ENCODE peak calls at places on chromosomes 5 and 9, in five cellular contexts. V is heart left ventricle, C is esophagus squamous epithelium, F is HCT116, D is breast epithelium. I is an unnamed sample. For H3K4me1, the result is how much of the 10 kb centered on the place peaks cover.

GRCh38 chr9:4786599-4786998 is 6.1 kb upstream of the RCL1 start:
- DNase-seq in V (no peak), C (no peak), F (no peak), D (no peak), I (no peak)

GRCh38 chr5:123549256-123549904 is 37.4 kb downstream of the CSNK1G3 start:
- DNase-seq in V (no peak), C (no peak), F (no peak), D (no peak), I (no peak)

GRCh38 chr9:38301376-38302106 is 91.0 kb upstream of the ALDH1B1 start:
- DNase-seq in V (no peak), C (no peak), F (no peak), D (no peak), I (no peak)

GRCh38 chr5:31196309-31196708 is 2.8 kb downstream of the CDH6 start:
- DNase-seq in V (no peak), C (no peak), F (no peak), D (no peak), I (no peak)

GRCh38 chr5:171367424-171368370 is 20.0 kb upstream of the NPM1 start:
- DNase-seq in V (no peak), C (no peak), F (no peak), D (no peak), I (no peak)

GRCh38 chr5:124986667-124987066 is 240.2 kb upstream of the ZNF608 start:
- DNase-seq in V (no peak), C (no peak), F (no peak), D (no peak), I (no peak)

GRCh38 chr5:57841671-57842375 is 359.2 kb upstream of the ACTBL2 start:
- DNase-seq in V (peak), C (no peak), F (peak), D (no peak), I (no peak)

GRCh38 chr9:128621730-128622455 is 34.8 kb downstream of the DYNC2I2 start:
- DNase-seq in V (no peak), C (no peak), F (no peak), D (no peak), I (no peak)

GRCh38 chr5:96962540-96962991 is 26.7 kb downstream of the LNPEP start:
- DNase-seq in V (no peak), C (no peak), F (no peak), D (no peak), I (no peak)

GRCh38 chr5:151212361-151212899 is 11.5 kb downstream of the CCDC69 start:
- DNase-seq in V (no peak), C (no peak), F (no peak), D (no peak), I (no peak)

GRCh38 chr5:176157656-176158055 is 80.6 kb upstream of the SIMC1 start:
- DNase-seq in V (no peak), C (no peak), F (no peak), D (no peak), I (no peak)

GRCh38 chr5:132481243-132482211 is 9.0 kb downstream of the IRF1 start:
- DNase-seq in V (no peak), C (no peak), F (no peak), D (no peak), I (no peak)

GRCh38 chr5:132479812-132480441 is 10.6 kb downstream of the IRF1 start:
- DNase-seq in V (no peak), C (no peak), F (no peak), D (no peak), I (no peak)

GRCh38 chr5:132478498-132478855 is 12.1 kb downstream of the IRF1 start:
- DNase-seq in V (no peak), C (no peak), F (no peak), D (no peak), I (no peak)

GRCh38 chr5:132479073-132479811 is 11.3 kb downstream of the IRF1 start:
- DNase-seq in V (no peak), C (no peak), F (no peak), D (no peak), I (no peak)

DNA sequence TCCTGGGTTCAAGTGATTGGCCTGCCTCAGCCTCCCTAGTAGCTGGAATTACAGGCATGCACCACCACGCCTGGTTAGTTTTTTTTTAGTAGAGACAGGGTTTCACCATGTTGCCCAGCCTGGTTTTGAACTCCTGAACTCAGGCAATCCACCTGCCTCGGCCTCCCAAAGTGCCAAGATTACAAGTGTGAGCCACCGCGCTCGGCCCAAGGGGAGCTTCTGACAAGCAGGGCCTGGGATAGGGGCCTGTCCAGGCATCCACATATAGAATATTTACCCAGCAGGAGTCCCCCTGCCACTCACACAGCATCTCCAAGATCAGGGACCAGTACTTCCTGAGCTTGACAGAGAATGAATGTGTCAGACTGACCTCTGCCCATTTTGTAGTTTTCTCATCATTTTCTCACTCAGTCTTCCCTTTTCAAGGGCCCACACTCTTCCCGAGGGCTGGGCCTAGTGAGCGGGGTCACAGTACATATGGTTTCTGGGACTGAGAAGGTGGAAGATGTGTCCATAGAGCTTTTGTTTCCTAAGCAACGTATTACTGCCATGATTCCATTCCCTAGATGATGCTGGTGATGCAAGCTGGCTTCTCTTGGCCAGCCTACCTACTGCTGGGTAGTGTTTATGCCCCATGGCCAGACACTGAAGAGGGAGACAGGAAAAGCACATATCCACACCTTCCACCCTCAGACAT is 9.9 kb downstream of the IRF1 start:
- DNase-seq in V (no peak), C (no peak), F (no peak), D (no peak), I (no peak)
- TF ChIP-seq POLR2A in V (no peak), C (no peak), F (no peak), D (no peak), I (no peak)

DNA sequence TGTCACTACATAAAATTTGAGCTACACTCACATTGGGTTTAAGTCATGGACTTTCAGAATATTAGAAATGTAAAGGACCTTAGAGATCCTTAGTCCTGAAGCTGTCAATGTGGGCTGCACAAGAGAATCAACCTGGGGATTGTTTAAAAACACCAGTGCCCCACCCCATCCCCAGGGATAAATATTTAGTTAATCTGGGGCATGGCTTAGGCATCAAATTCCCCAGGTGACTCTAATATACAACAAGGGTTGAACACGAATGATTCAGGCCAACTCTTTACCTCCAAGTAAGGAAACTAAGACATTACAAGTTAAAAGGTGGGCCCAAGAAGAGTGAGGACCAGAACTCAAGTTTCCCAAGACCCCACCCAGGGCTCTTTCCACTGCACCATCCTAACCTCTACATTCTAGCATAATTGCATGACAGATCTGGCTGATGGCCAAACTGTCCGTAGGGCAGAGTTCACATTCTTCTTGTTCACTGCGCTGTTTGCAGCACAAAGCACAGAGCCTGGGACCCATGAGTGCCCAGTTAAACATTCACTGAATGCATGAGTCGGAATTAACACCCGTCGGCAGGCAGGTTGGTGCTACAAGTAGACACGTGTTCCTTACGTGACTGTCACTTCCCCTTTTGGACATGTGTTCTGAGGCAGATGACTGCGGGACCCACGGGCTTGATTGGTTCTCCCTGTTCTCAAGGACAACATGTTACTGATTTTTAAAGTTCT is 25.2 kb downstream of the CYFIP2 start:
- DNase-seq in V (no peak), C (peak), F (no peak), D (no peak), I (no peak)
- H3K4me1 ChIP-seq in V (under half), C (under half), F (under half), D (under half), I (under half)

GRCh38 chr5:154653764-154654483 is 101.3 kb upstream of the LARP1 start:
- DNase-seq in V (no peak), C (no peak), F (no peak), D (no peak), I (no peak)
- TF ChIP-seq POLR2A in V (no peak), C (no peak), F (no peak), D (no peak), I (no peak)

DNA sequence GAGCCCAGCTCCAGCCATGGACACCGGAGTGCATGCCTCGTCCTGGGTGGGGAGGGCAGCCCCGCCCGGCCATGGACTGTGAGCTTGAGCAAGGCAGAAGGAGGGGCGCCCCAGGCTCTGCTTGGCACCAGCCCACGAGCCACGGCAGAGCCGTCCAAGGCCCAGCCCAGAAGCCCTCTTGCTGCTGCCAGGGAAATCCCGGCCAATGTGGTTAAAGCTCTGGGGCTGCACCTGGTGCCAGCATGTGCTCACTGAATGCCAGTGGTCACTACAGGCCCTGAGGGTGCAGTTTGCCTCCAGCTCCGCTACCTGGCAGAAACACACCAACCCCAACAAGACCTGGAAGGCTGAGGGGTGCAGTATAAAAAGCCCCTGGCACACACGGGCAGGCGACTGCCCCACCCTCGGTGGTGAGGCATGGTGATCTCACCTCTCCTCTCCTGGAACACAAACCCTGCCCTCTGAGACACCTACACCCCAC is 11.8 kb downstream of the BRD3 start:
- DNase-seq in V (peak), C (no peak), F (no peak), D (peak), I (peak)
- H3K4me1 ChIP-seq in V (under half), C (half or more), F (under half), D (under half), I (under half)

GRCh38 chr9:109317311-109317978 is 3.4 kb downstream of the EPB41L4B start:
- DNase-seq in V (no peak), C (no peak), F (no peak), D (no peak), I (no peak)

GRCh38 chr9:109315889-109316640 is 4.8 kb downstream of the EPB41L4B start:
- DNase-seq in V (peak), C (no peak), F (peak), D (peak), I (no peak)

GRCh38 chr9:109319072-109319630 is 1.7 kb downstream of the EPB41L4B start:
- DNase-seq in V (no peak), C (no peak), F (no peak), D (no peak), I (no peak)

GRCh38 chr9:109319631-109320233 is 1.1 kb downstream of the EPB41L4B start:
- DNase-seq in V (no peak), C (no peak), F (no peak), D (no peak), I (no peak)

GRCh38 chr9:109317979-109318671 is 2.7 kb downstream of the EPB41L4B start:
- DNase-seq in V (no peak), C (no peak), F (no peak), D (no peak), I (no peak)
- TF ChIP-seq POLR2A in V (no peak), C (no peak), F (no peak), D (no peak), I (no peak)

I was measured in uterus.